ENCODE peak calls at places on chromosomes 3 and 15, in nine cellular contexts. X, P, Y, O, D, U, G, W and L are unnamed samples.

GRCh38 chr3:36843065-36844051 is 79.0 kb upstream of the DCLK3 start:
- DNase-seq in X (no peak), P (peak; percentile 33), Y (no peak), O (no peak), D (peak; percentile 71), U (no peak), G (peak; percentile 13), W (no peak), L (peak; percentile 70)

GRCh38 chr3:130870423-130870822 is 23.5 kb upstream of the ATP2C1 start:
- DNase-seq in X (no peak), P (no peak), Y (no peak), O (no peak), D (no peak), U (no peak), G (no peak), W (no peak), L (no peak)

GRCh38 chr3:71247221-71247947 is 336.1 kb downstream of the FOXP1 start:
- DNase-seq in X (peak; percentile 76), P (peak; percentile 77), Y (no peak), O (no peak), D (no peak), U (peak; percentile 15), G (peak; percentile 50), W (no peak), L (no peak)

GRCh38 chr3:80230954-80231353 is 463.2 kb upstream of the ROBO1 start:
- DNase-seq in X (no peak), P (no peak), Y (no peak), O (no peak), D (no peak), U (no peak), G (no peak), W (no peak), L (no peak)

GRCh38 chr15:80942746-80943565 is 46.7 kb downstream of the MESD start:
- DNase-seq in X (peak; percentile 20), P (no peak), Y (no peak), O (no peak), D (no peak), U (no peak), G (no peak), W (peak; percentile 51), L (peak; percentile 85)

GRCh38 chr3:49856181-49857005 is at the start of gene TRAIP:
- DNase-seq in X (peak; percentile 96), P (peak; percentile 91), Y (peak; percentile 77), O (no peak), D (peak; percentile 97), U (peak; percentile 88), G (peak; percentile 93), W (peak; percentile 95), L (peak; percentile 93)

GRCh38 chr15:25181290-25182097 is 226.7 kb downstream of the SNRPN start:
- DNase-seq in X (no peak), P (no peak), Y (no peak), O (no peak), D (no peak), U (no peak), G (no peak), W (peak; percentile 6), L (no peak)

GRCh38 chr3:186414735-186415419 is 52.8 kb upstream of the DGKG start:
- DNase-seq in X (peak; percentile 77), P (peak; percentile 77), Y (peak; percentile 45), O (no peak), D (no peak), U (peak; percentile 95), G (peak; percentile 78), W (no peak), L (no peak)

GRCh38 chr3:8879347-8879944 is 83.8 kb downstream of the RAD18 start:
- DNase-seq in X (no peak), P (no peak), Y (no peak), O (no peak), D (no peak), U (no peak), G (no peak), W (no peak), L (no peak)

GRCh38 chr3:170553788-170554620 is 31.9 kb downstream of the SLC7A14 start:
- DNase-seq in X (no peak), P (peak; percentile 42), Y (no peak), O (no peak), D (no peak), U (no peak), G (no peak), W (no peak), L (no peak)

GRCh38 chr15:70512772-70513362 is 250.5 kb downstream of the UACA start:
- DNase-seq in X (no peak), P (peak; percentile 44), Y (peak; percentile 55), O (no peak), D (peak; percentile 80), U (peak; percentile 63), G (peak; percentile 62), W (peak; percentile 64), L (peak; percentile 88)